ENCODE peak calls at places on chromosomes 1 and 21, in four cellular contexts. One of them, this sample, is unnamed.

GRCh38 chr21:14875704-14876364 is 189.0 kb downstream of the NRIP1 start:
- DNase-seq in sigmoid colon: no peak
- DNase-seq in fibroblast of the conjunctiva: no peak
- DNase-seq in endodermal cell: no peak
- DNase-seq in this sample: no peak

GRCh38 chr1:201724039-201724759 is 104.8 kb upstream of the IPO9 start:
- DNase-seq in sigmoid colon: no peak
- DNase-seq in fibroblast of the conjunctiva: no peak
- DNase-seq in endodermal cell: no peak
- DNase-seq in this sample: peak; percentile 38

GRCh38 chr1:4653796-4654715 is at the start of gene AJAP1:
- DNase-seq in sigmoid colon: no peak
- DNase-seq in fibroblast of the conjunctiva: no peak
- DNase-seq in endodermal cell: peak; percentile 88
- DNase-seq in this sample: no peak

GRCh38 chr1:37537378-37537777 is 16.7 kb downstream of the SNIP1 start:
- DNase-seq in sigmoid colon: no peak
- DNase-seq in fibroblast of the conjunctiva: no peak
- DNase-seq in endodermal cell: no peak
- DNase-seq in this sample: no peak

GRCh38 chr1:169427081-169427611 is at the start of gene CCDC181:
- DNase-seq in sigmoid colon: peak; percentile 65
- DNase-seq in fibroblast of the conjunctiva: peak; percentile 56
- DNase-seq in endodermal cell: peak; percentile 96
- DNase-seq in this sample: peak; percentile 74

GRCh38 chr1:51070011-51070410 is 32.0 kb upstream of the C1orf185 start:
- DNase-seq in sigmoid colon: no peak
- DNase-seq in fibroblast of the conjunctiva: no peak
- DNase-seq in endodermal cell: no peak
- DNase-seq in this sample: no peak

GRCh38 chr1:18009061-18009728 is 98.4 kb upstream of the IGSF21 start:
- DNase-seq in sigmoid colon: no peak
- DNase-seq in fibroblast of the conjunctiva: no peak
- DNase-seq in endodermal cell: peak; percentile 89
- DNase-seq in this sample: no peak

GRCh38 chr1:106360252-106360651 is 696.2 kb upstream of the PRMT6 start:
- DNase-seq in sigmoid colon: no peak
- DNase-seq in fibroblast of the conjunctiva: no peak
- DNase-seq in endodermal cell: no peak
- DNase-seq in this sample: no peak

GRCh38 chr1:112359961-112360767 is 35.9 kb upstream of the CTTNBP2NL start:
- DNase-seq in sigmoid colon: peak; percentile 92
- DNase-seq in fibroblast of the conjunctiva: peak; percentile 79
- DNase-seq in endodermal cell: peak; percentile 66
- DNase-seq in this sample: peak; percentile 70

GRCh38 chr1:116494745-116495144 is 76.1 kb downstream of the CD58 start:
- DNase-seq in sigmoid colon: no peak
- DNase-seq in fibroblast of the conjunctiva: no peak
- DNase-seq in endodermal cell: no peak
- DNase-seq in this sample: no peak

GRCh38 chr1:201389066-201389465 is 10.1 kb downstream of the LAD1 start:
- DNase-seq in sigmoid colon: no peak
- DNase-seq in fibroblast of the conjunctiva: no peak
- DNase-seq in endodermal cell: no peak
- DNase-seq in this sample: no peak

GRCh38 chr1:154352581-154353459 is 27.5 kb downstream of the ATP8B2 start:
- DNase-seq in sigmoid colon: no peak
- DNase-seq in fibroblast of the conjunctiva: no peak
- DNase-seq in endodermal cell: peak; percentile 89
- DNase-seq in this sample: peak; percentile 72

GRCh38 chr1:54705153-54705552 is 10.5 kb upstream of the TTC4 start:
- DNase-seq in sigmoid colon: no peak
- DNase-seq in fibroblast of the conjunctiva: no peak
- DNase-seq in endodermal cell: peak; percentile 58
- DNase-seq in this sample: no peak

GRCh38 chr1:172654535-172654934 is 4.4 kb upstream of the FASLG start:
- DNase-seq in sigmoid colon: no peak
- DNase-seq in fibroblast of the conjunctiva: no peak
- DNase-seq in endodermal cell: no peak
- DNase-seq in this sample: no peak

GRCh38 chr1:205715628-205716027 is 34.4 kb downstream of the NUCKS1 start:
- DNase-seq in sigmoid colon: no peak
- DNase-seq in fibroblast of the conjunctiva: no peak
- DNase-seq in endodermal cell: no peak
- DNase-seq in this sample: no peak

GRCh38 chr1:180171691-180172090 is 17.0 kb downstream of the QSOX1 start:
- DNase-seq in sigmoid colon: peak; percentile 35
- DNase-seq in fibroblast of the conjunctiva: no peak
- DNase-seq in endodermal cell: no peak
- DNase-seq in this sample: peak; percentile 26

GRCh38 chr1:60989745-60990718 is 92.3 kb upstream of the NFIA start:
- DNase-seq in sigmoid colon: peak; percentile 69
- DNase-seq in fibroblast of the conjunctiva: peak; percentile 89
- DNase-seq in endodermal cell: no peak
- DNase-seq in this sample: peak; percentile 85

GRCh38 chr1:201542166-201543045 is 3.5 kb downstream of the NAV1 start:
- DNase-seq in sigmoid colon: no peak
- DNase-seq in fibroblast of the conjunctiva: peak; percentile 57
- DNase-seq in endodermal cell: no peak
- DNase-seq in this sample: no peak

GRCh38 chr1:221832617-221833016 is 90.7 kb upstream of the DUSP10 start:
- DNase-seq in sigmoid colon: peak; percentile 81
- DNase-seq in fibroblast of the conjunctiva: no peak
- DNase-seq in endodermal cell: no peak
- DNase-seq in this sample: no peak

GRCh38 chr1:230702934-230703678 is 10.8 kb downstream of the AGT start:
- DNase-seq in sigmoid colon: no peak
- DNase-seq in fibroblast of the conjunctiva: no peak
- DNase-seq in endodermal cell: no peak
- DNase-seq in this sample: no peak

GRCh38 chr1:9730096-9730901 is 78.8 kb downstream of the PIK3CD start:
- DNase-seq in sigmoid colon: peak; percentile 72
- DNase-seq in fibroblast of the conjunctiva: no peak
- DNase-seq in endodermal cell: no peak
- DNase-seq in this sample: no peak

This sample was measured in sciatic nerve.